ENCODE peak calls at places on chromosomes 7 and 10, in five cellular contexts. N is heart left ventricle, F is WERI-Rb-1, W is tibial artery, O is stomach. I is an unnamed sample.
A peak's percentile ranks its signal among the peaks of the same experiment; 100 is the strongest.

GRCh38 chr7:10022957-10023356 is 950.7 kb upstream of the PHF14 start:
- DNase-seq in N (peak; percentile 9), F (peak; percentile 29), W (no peak), O (no peak), I (no peak)

GRCh38 chr10:32985781-32986350 is 27.8 kb upstream of the ITGB1 start:
- DNase-seq in N (no peak), F (no peak), W (no peak), O (no peak), I (no peak)

GRCh38 chr10:18830277-18830676 is 171.0 kb downstream of the ARL5B start:
- DNase-seq in N (no peak), F (no peak), W (no peak), O (no peak), I (no peak)

GRCh38 chr10:78966844-78967488 is 101.8 kb upstream of the ZMIZ1 start:
- DNase-seq in N (no peak), F (no peak), W (no peak), O (no peak), I (no peak)

GRCh38 chr7:30246392-30246791 is 38.0 kb upstream of the ZNRF2 start:
- DNase-seq in N (no peak), F (no peak), W (no peak), O (no peak), I (no peak)

GRCh38 chr7:157043745-157044144 is 33.3 kb upstream of the MNX1 start:
- DNase-seq in N (no peak), F (no peak), W (peak; percentile 28), O (no peak), I (no peak)

GRCh38 chr10:124681091-124681490 is 63.1 kb downstream of the FAM53B start:
- DNase-seq in N (no peak), F (peak; percentile 65), W (no peak), O (no peak), I (no peak)

GRCh38 chr10:110865804-110866482 is 5.8 kb upstream of the PDCD4 start:
- DNase-seq in N (no peak), F (no peak), W (no peak), O (no peak), I (no peak)

GRCh38 chr10:62082729-62083412 is 181.4 kb downstream of the ARID5B start:
- DNase-seq in N (peak; percentile 37), F (no peak), W (no peak), O (no peak), I (no peak)

GRCh38 chr10:105146436-105146835 is 505.3 kb downstream of the SORCS3 start:
- DNase-seq in N (no peak), F (no peak), W (no peak), O (no peak), I (no peak)

GRCh38 chr10:1015688-1016087 is 10.0 kb downstream of the IDI2 start:
- DNase-seq in N (no peak), F (no peak), W (no peak), O (no peak), I (no peak)

GRCh38 chr7:36390199-36391090 is 783 bp downstream of the ANLN start:
- DNase-seq in N (peak; percentile 39), F (peak; percentile 84), W (peak; percentile 34), O (peak; percentile 83), I (peak; percentile 78)

GRCh38 chr10:88386204-88386877 is 196.8 kb downstream of the RNLS start:
- DNase-seq in N (no peak), F (no peak), W (no peak), O (no peak), I (no peak)

GRCh38 chr7:134339475-134339874 is 22.7 kb upstream of the SLC35B4 start:
- DNase-seq in N (no peak), F (no peak), W (no peak), O (no peak), I (no peak)

DNA sequence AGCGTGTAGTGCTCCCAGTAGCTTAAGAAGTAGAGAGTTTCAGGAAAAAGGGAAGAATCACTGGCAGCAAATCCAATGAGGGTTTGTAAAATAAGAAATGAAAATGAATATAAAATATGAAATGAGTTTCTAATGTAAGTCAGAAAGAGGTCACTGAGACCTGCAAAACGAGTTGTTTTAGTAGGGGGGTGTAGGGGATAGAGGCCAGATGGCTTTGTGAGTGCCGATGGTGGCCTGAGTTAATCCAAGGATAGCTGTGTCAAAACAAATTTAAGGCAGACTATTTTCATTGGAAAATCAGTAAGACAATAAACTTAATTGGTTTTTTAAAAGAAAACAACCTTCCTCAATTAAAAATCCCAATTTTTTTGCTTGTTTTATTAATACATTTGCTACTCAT is 745 bp upstream of the ASB15 start:
- DNase-seq in N (no peak), F (no peak), W (no peak), O (no peak), I (no peak)
- H3K4me3 ChIP-seq in N (peak overlapping the region; percentile 43), F (no peak overlapping the region), W (no peak overlapping the region), O (no peak overlapping the region), I (no peak overlapping the region)

GRCh38 chr7:135773451-135773850 is 24.8 kb upstream of the FAM180A start:
- DNase-seq in N (no peak), F (no peak), W (no peak), O (no peak), I (no peak)
- H3K4me3 ChIP-seq in N (no peak overlapping the region), F (no peak overlapping the region), W (no peak overlapping the region), O (no peak overlapping the region), I (no peak overlapping the region)

GRCh38 chr7:45892407-45893035 is 4.2 kb downstream of the IGFBP1 start:
- DNase-seq in N (no peak), F (no peak), W (no peak), O (no peak), I (peak; percentile 43)
- H3K4me3 ChIP-seq in N (no peak overlapping the region), F (no peak overlapping the region), W (no peak overlapping the region), O (no peak overlapping the region), I (no peak overlapping the region)

GRCh38 chr10:72085864-72086465 is 2.4 kb downstream of the SPOCK2 start:
- DNase-seq in N (no peak), F (no peak), W (no peak), O (no peak), I (peak; percentile 35)

GRCh38 chr10:72087392-72087968 is 871 bp downstream of the SPOCK2 start:
- DNase-seq in N (no peak), F (no peak), W (no peak), O (no peak), I (no peak)

GRCh38 chr10:72085166-72085565 is 3.2 kb downstream of the SPOCK2 start:
- DNase-seq in N (no peak), F (peak; percentile 88), W (no peak), O (no peak), I (no peak)

GRCh38 chr10:72087969-72088878 is at the start of gene SPOCK2:
- DNase-seq in N (no peak), F (no peak), W (no peak), O (no peak), I (no peak)

DNA sequence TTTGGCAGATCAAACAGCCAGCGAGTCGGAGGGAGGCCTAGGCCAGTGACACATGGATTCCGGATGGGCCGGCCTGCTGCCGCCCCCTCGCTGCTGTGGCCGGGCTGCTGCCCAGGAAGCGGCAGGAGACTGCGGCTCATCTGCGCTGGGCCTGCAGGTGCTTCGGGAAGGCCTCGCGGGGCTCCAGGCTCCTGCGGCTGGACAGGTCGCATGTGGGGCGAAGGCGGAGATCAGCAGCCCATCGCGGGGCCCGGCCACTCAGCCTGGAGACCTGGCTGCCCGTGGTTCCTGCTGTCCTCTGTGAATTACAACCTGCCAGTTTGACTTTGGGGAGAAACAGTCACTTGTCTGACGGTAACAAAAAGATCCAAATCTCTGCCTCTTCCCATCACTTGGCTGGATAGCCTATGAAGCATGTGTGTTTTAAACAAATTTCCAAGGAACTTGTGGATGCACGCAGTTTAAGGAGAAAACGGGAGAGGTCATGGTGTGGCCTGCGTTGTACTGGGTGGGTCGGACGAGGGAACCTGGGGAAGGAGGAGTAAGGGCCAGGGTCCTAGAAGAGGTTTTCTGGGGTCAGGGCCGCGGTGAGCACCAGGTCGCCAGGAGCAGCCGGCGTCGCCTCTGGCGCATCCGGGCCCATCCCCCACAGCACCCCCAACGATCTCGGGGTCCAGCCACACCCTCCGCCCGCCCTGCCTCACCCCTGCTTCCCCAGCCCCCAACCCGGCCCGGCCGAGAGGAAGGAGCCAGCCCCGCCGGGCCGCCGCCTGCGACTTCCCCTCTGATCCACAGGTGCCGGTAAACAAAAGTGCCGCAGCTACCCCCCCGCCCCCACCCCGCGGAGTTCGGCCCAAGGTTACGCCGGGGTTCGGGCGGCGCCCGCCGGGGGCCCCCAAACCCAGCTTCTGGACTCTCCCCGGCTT is 1.6 kb downstream of the SPOCK2 start:
- DNase-seq in N (peak; percentile 70), F (no peak), W (no peak), O (no peak), I (no peak)
- H3K4me3 ChIP-seq in N (peak overlapping the region; percentile 59), F (no peak overlapping the region), W (peak overlapping the region; percentile 25), O (peak overlapping the region; percentile 58), I (peak overlapping the region; percentile 71)